ENCODE peak calls at places on chromosome 10, in six cellular contexts. One of them, this sample, is unnamed.

GRCh38 chr10:133016493-133017202 is 71.1 kb upstream of the ADGRA1 start:
- DNase-seq in nephron progenitor cell: no peak
- DNase-seq in spleen: no peak
- DNase-seq in GM06990: no peak
- DNase-seq in uterus: no peak
- DNase-seq in body of pancreas: no peak
- DNase-seq in this sample: no peak

GRCh38 chr10:132506711-132507466 is 30.7 kb upstream of the INPP5A start:
- DNase-seq in spleen: peak
- DNase-seq in nephron progenitor cell: no peak
- DNase-seq in uterus: peak
- DNase-seq in GM06990: no peak
- DNase-seq in body of pancreas: no peak
- DNase-seq in this sample: no peak

GRCh38 chr10:42921951-42922350 is 139.4 kb downstream of the BMS1 start:
- DNase-seq in GM06990: no peak
- DNase-seq in body of pancreas: no peak
- DNase-seq in uterus: no peak
- DNase-seq in spleen: no peak
- DNase-seq in nephron progenitor cell: no peak
- DNase-seq in this sample: no peak

GRCh38 chr10:33240931-33241330 is 93.5 kb downstream of the NRP1 start:
- DNase-seq in nephron progenitor cell: no peak
- DNase-seq in GM06990: no peak
- DNase-seq in uterus: no peak
- DNase-seq in spleen: no peak
- DNase-seq in body of pancreas: no peak
- DNase-seq in this sample: no peak

GRCh38 chr10:23448802-23449570 is 10.1 kb downstream of the OTUD1 start:
- DNase-seq in GM06990: peak
- DNase-seq in uterus: no peak
- DNase-seq in body of pancreas: no peak
- DNase-seq in nephron progenitor cell: no peak
- DNase-seq in spleen: no peak
- DNase-seq in this sample: peak

GRCh38 chr10:71863203-71863602 is 12.2 kb upstream of the PSAP start:
- DNase-seq in body of pancreas: no peak
- DNase-seq in uterus: no peak
- DNase-seq in nephron progenitor cell: no peak
- DNase-seq in spleen: peak
- DNase-seq in GM06990: no peak
- DNase-seq in this sample: no peak

GRCh38 chr10:87635498-87636312 is 24.0 kb upstream of the PAPSS2 start:
- DNase-seq in body of pancreas: no peak
- DNase-seq in nephron progenitor cell: no peak
- DNase-seq in uterus: no peak
- DNase-seq in GM06990: peak
- DNase-seq in spleen: no peak
- DNase-seq in this sample: no peak

GRCh38 chr10:84341983-84342382 is 13.6 kb downstream of the CCSER2 start:
- DNase-seq in body of pancreas: no peak
- DNase-seq in uterus: no peak
- DNase-seq in spleen: no peak
- DNase-seq in GM06990: no peak
- DNase-seq in nephron progenitor cell: no peak
- DNase-seq in this sample: no peak

GRCh38 chr10:78853864-78854263 is 214.9 kb upstream of the ZMIZ1 start:
- DNase-seq in uterus: no peak
- DNase-seq in GM06990: no peak
- DNase-seq in spleen: no peak
- DNase-seq in body of pancreas: no peak
- DNase-seq in nephron progenitor cell: no peak
- DNase-seq in this sample: no peak

GRCh38 chr10:20618148-20618547 is 279.0 kb downstream of the NEBL start:
- DNase-seq in body of pancreas: no peak
- DNase-seq in GM06990: no peak
- DNase-seq in spleen: no peak
- DNase-seq in nephron progenitor cell: no peak
- DNase-seq in uterus: no peak
- DNase-seq in this sample: no peak

GRCh38 chr10:8365935-8366911 is 311.7 kb downstream of the GATA3 start:
- DNase-seq in GM06990: peak
- DNase-seq in spleen: no peak
- DNase-seq in uterus: no peak
- DNase-seq in body of pancreas: no peak
- DNase-seq in nephron progenitor cell: no peak
- DNase-seq in this sample: peak

GRCh38 chr10:75428434-75429158 is 2.8 kb upstream of the LRMDA start:
- DNase-seq in nephron progenitor cell: no peak
- DNase-seq in uterus: no peak
- DNase-seq in spleen: no peak
- DNase-seq in body of pancreas: peak
- DNase-seq in GM06990: no peak
- DNase-seq in this sample: no peak

GRCh38 chr10:21238717-21239116 is 286.8 kb downstream of the SKIDA1 start:
- DNase-seq in spleen: no peak
- DNase-seq in nephron progenitor cell: no peak
- DNase-seq in body of pancreas: no peak
- DNase-seq in GM06990: no peak
- DNase-seq in uterus: no peak
- DNase-seq in this sample: no peak

GRCh38 chr10:6162589-6163356 is 40.0 kb upstream of the PFKFB3 start:
- DNase-seq in spleen: no peak
- DNase-seq in nephron progenitor cell: no peak
- DNase-seq in uterus: no peak
- DNase-seq in body of pancreas: peak
- DNase-seq in GM06990: no peak
- DNase-seq in this sample: no peak

GRCh38 chr10:123585477-123586445 is 80.4 kb upstream of the GPR26 start:
- DNase-seq in GM06990: no peak
- DNase-seq in uterus: no peak
- DNase-seq in spleen: no peak
- DNase-seq in body of pancreas: no peak
- DNase-seq in nephron progenitor cell: no peak
- DNase-seq in this sample: no peak

GRCh38 chr10:35326466-35327235 is 9.7 kb upstream of the CCNY start:
- DNase-seq in spleen: no peak
- DNase-seq in body of pancreas: no peak
- DNase-seq in GM06990: no peak
- DNase-seq in uterus: no peak
- DNase-seq in nephron progenitor cell: no peak
- DNase-seq in this sample: no peak

GRCh38 chr10:125011171-125011925 is 69.4 kb downstream of the ZRANB1 start:
- DNase-seq in spleen: peak
- DNase-seq in body of pancreas: no peak
- DNase-seq in GM06990: no peak
- DNase-seq in nephron progenitor cell: no peak
- DNase-seq in uterus: no peak
- DNase-seq in this sample: no peak

GRCh38 chr10:3783313-3783689 is 1.7 kb downstream of the KLF6 start:
- DNase-seq in body of pancreas: peak
- DNase-seq in uterus: peak
- DNase-seq in spleen: peak
- DNase-seq in GM06990: peak
- DNase-seq in nephron progenitor cell: peak
- DNase-seq in this sample: peak

GRCh38 chr10:69043931-69044531 is 43.9 kb upstream of the SRGN start:
- DNase-seq in uterus: no peak
- DNase-seq in nephron progenitor cell: no peak
- DNase-seq in GM06990: peak
- DNase-seq in spleen: no peak
- DNase-seq in body of pancreas: no peak
- DNase-seq in this sample: no peak

GRCh38 chr10:5871596-5871995 is 18.1 kb downstream of the ANKRD16 start:
- DNase-seq in uterus: no peak
- DNase-seq in body of pancreas: no peak
- DNase-seq in GM06990: no peak
- DNase-seq in spleen: no peak
- DNase-seq in nephron progenitor cell: no peak
- DNase-seq in this sample: no peak

GRCh38 chr10:93074137-93074596 is 474 bp downstream of the CYP26A1 start:
- DNase-seq in body of pancreas: no peak
- DNase-seq in uterus: no peak
- DNase-seq in nephron progenitor cell: peak
- DNase-seq in spleen: no peak
- DNase-seq in GM06990: no peak
- DNase-seq in this sample: peak

GRCh38 chr10:114168450-114169009 is 5.5 kb downstream of the CCDC186 start:
- DNase-seq in spleen: no peak
- DNase-seq in GM06990: no peak
- DNase-seq in nephron progenitor cell: no peak
- DNase-seq in body of pancreas: no peak
- DNase-seq in uterus: no peak
- DNase-seq in this sample: no peak

GRCh38 chr10:81179324-81179723 is 641.6 kb downstream of the SH2D4B start:
- DNase-seq in nephron progenitor cell: no peak
- DNase-seq in GM06990: no peak
- DNase-seq in spleen: no peak
- DNase-seq in body of pancreas: no peak
- DNase-seq in uterus: no peak
- DNase-seq in this sample: no peak

GRCh38 chr10:117175901-117176534 is 21.3 kb upstream of the KCNK18 start:
- DNase-seq in uterus: peak
- DNase-seq in nephron progenitor cell: peak
- DNase-seq in body of pancreas: peak
- DNase-seq in GM06990: no peak
- DNase-seq in spleen: peak
- DNase-seq in this sample: peak

GRCh38 chr10:72334832-72335393 is 19.8 kb downstream of the DNAJB12 start:
- DNase-seq in body of pancreas: peak
- DNase-seq in GM06990: peak
- DNase-seq in spleen: peak
- DNase-seq in uterus: peak
- DNase-seq in nephron progenitor cell: no peak
- DNase-seq in this sample: peak

GRCh38 chr10:86960863-86961434 is 2.5 kb downstream of the SNCG start:
- DNase-seq in spleen: peak
- DNase-seq in GM06990: no peak
- DNase-seq in body of pancreas: no peak
- DNase-seq in nephron progenitor cell: no peak
- DNase-seq in uterus: no peak
- DNase-seq in this sample: peak

GRCh38 chr10:79100761-79101160 is 32.0 kb downstream of the ZMIZ1 start:
- DNase-seq in uterus: no peak
- DNase-seq in spleen: no peak
- DNase-seq in body of pancreas: no peak
- DNase-seq in nephron progenitor cell: no peak
- DNase-seq in GM06990: no peak
- DNase-seq in this sample: no peak

GRCh38 chr10:106499448-106499847 is 665.1 kb downstream of the SORCS1 start:
- DNase-seq in spleen: no peak
- DNase-seq in GM06990: no peak
- DNase-seq in nephron progenitor cell: no peak
- DNase-seq in body of pancreas: no peak
- DNase-seq in uterus: no peak
- DNase-seq in this sample: no peak

GRCh38 chr10:788796-789748 is 99.6 kb upstream of the DIP2C start:
- DNase-seq in uterus: no peak
- DNase-seq in GM06990: no peak
- DNase-seq in body of pancreas: peak
- DNase-seq in spleen: peak
- DNase-seq in nephron progenitor cell: peak
- DNase-seq in this sample: peak
- TF ChIP-seq CTCF in uterus: peak
- TF ChIP-seq CTCF in GM06990: peak
- TF ChIP-seq CTCF in body of pancreas: peak
- TF ChIP-seq CTCF in spleen: peak
- TF ChIP-seq CTCF in nephron progenitor cell: peak
- TF ChIP-seq CTCF in this sample: no peak

GRCh38 chr10:111277685-111278084 is 200.9 kb downstream of the ADRA2A start:
- DNase-seq in nephron progenitor cell: no peak
- DNase-seq in uterus: no peak
- DNase-seq in body of pancreas: no peak
- DNase-seq in GM06990: no peak
- DNase-seq in spleen: no peak
- DNase-seq in this sample: no peak

GRCh38 chr10:111281516-111281915 is 204.7 kb downstream of the ADRA2A start:
- DNase-seq in GM06990: no peak
- DNase-seq in nephron progenitor cell: no peak
- DNase-seq in body of pancreas: no peak
- DNase-seq in spleen: no peak
- DNase-seq in uterus: no peak
- DNase-seq in this sample: no peak
- TF ChIP-seq CTCF in GM06990: peak
- TF ChIP-seq CTCF in nephron progenitor cell: peak
- TF ChIP-seq CTCF in body of pancreas: peak
- TF ChIP-seq CTCF in spleen: no peak
- TF ChIP-seq CTCF in uterus: peak
- TF ChIP-seq CTCF in this sample: no peak

GRCh38 chr10:119308089-119308488 is 100.7 kb downstream of the GRK5 start:
- DNase-seq in uterus: no peak
- DNase-seq in body of pancreas: no peak
- DNase-seq in nephron progenitor cell: no peak
- DNase-seq in GM06990: no peak
- DNase-seq in spleen: no peak
- DNase-seq in this sample: no peak

GRCh38 chr10:119304541-119304940 is 97.2 kb downstream of the GRK5 start:
- DNase-seq in spleen: no peak
- DNase-seq in uterus: no peak
- DNase-seq in GM06990: no peak
- DNase-seq in nephron progenitor cell: no peak
- DNase-seq in body of pancreas: no peak
- DNase-seq in this sample: no peak

GRCh38 chr10:119306964-119307363 is 99.6 kb downstream of the GRK5 start:
- DNase-seq in body of pancreas: no peak
- DNase-seq in nephron progenitor cell: no peak
- DNase-seq in uterus: no peak
- DNase-seq in spleen: no peak
- DNase-seq in GM06990: no peak
- DNase-seq in this sample: no peak

GRCh38 chr10:119305860-119306513 is 98.6 kb downstream of the GRK5 start:
- DNase-seq in nephron progenitor cell: no peak
- DNase-seq in GM06990: peak
- DNase-seq in spleen: peak
- DNase-seq in uterus: peak
- DNase-seq in body of pancreas: peak
- DNase-seq in this sample: peak

GRCh38 chr10:119306514-119306951 is 99.2 kb downstream of the GRK5 start:
- DNase-seq in nephron progenitor cell: no peak
- DNase-seq in uterus: no peak
- DNase-seq in spleen: peak
- DNase-seq in GM06990: peak
- DNase-seq in body of pancreas: no peak
- DNase-seq in this sample: peak
- TF ChIP-seq CTCF in nephron progenitor cell: no peak
- TF ChIP-seq CTCF in uterus: peak
- TF ChIP-seq CTCF in spleen: peak
- TF ChIP-seq CTCF in GM06990: peak
- TF ChIP-seq CTCF in body of pancreas: no peak
- TF ChIP-seq CTCF in this sample: peak

DNA sequence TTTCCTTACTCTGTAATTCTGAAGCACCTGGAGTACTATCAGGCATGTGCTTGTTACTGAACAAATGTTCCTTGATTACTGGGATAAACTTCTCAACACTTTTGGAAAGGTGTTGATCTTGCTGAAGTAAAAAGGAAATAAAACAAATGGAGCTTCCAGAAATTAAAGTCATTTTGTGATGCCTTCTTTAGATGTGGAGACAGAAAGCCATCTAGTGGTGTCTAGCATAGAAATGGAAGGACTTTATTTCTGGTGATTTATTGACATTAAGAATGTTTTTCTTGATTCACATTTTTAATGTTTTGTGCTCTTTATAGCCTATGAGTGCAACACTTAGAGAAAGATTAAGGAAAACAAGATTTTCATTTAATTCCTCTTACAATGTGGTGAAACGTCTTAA is 1.4 kb downstream of the SFR1 start:
- DNase-seq in uterus: no peak
- DNase-seq in nephron progenitor cell: no peak
- DNase-seq in body of pancreas: no peak
- DNase-seq in GM06990: no peak
- DNase-seq in spleen: no peak
- DNase-seq in this sample: peak
- TF ChIP-seq CTCF in uterus: no peak
- TF ChIP-seq CTCF in nephron progenitor cell: no peak
- TF ChIP-seq CTCF in body of pancreas: no peak
- TF ChIP-seq CTCF in GM06990: peak
- TF ChIP-seq CTCF in spleen: no peak
- TF ChIP-seq CTCF in this sample: peak